ENCODE peak calls at places on chromosomes 3 and 15, in four cellular contexts. One of them, this sample, is unnamed.

GRCh38 chr3:112358311-112358780 is 25.4 kb downstream of the CD200 start:
- DNase-seq in kidney: no peak
- DNase-seq in brain microvascular endothelial cell: no peak
- DNase-seq in fibroblast of lung: no peak
- DNase-seq in this sample: no peak

GRCh38 chr3:69739204-69740102 is at the start of gene MITF:
- DNase-seq in brain microvascular endothelial cell: peak
- DNase-seq in kidney: peak
- DNase-seq in fibroblast of lung: peak
- DNase-seq in this sample: peak

GRCh38 chr3:148211725-148212124 is 486.0 kb upstream of the AGTR1 start:
- DNase-seq in fibroblast of lung: peak
- DNase-seq in brain microvascular endothelial cell: peak
- DNase-seq in kidney: no peak
- DNase-seq in this sample: no peak

GRCh38 chr3:15822281-15822680 is 24.5 kb upstream of the ANKRD28 start:
- DNase-seq in brain microvascular endothelial cell: no peak
- DNase-seq in kidney: no peak
- DNase-seq in fibroblast of lung: no peak
- DNase-seq in this sample: no peak

GRCh38 chr15:64232400-64232799 is 69.6 kb upstream of the PPIB start:
- DNase-seq in brain microvascular endothelial cell: peak
- DNase-seq in fibroblast of lung: peak
- DNase-seq in kidney: no peak
- DNase-seq in this sample: no peak

GRCh38 chr3:147113293-147114045 is 292.9 kb downstream of the ZIC4 start:
- DNase-seq in kidney: no peak
- DNase-seq in fibroblast of lung: peak
- DNase-seq in brain microvascular endothelial cell: peak
- DNase-seq in this sample: no peak

GRCh38 chr3:18998069-18998468 is 150.2 kb upstream of the KCNH8 start:
- DNase-seq in kidney: no peak
- DNase-seq in fibroblast of lung: no peak
- DNase-seq in brain microvascular endothelial cell: no peak
- DNase-seq in this sample: no peak

GRCh38 chr15:31360843-31361763 is 34.5 kb downstream of the KLF13 start:
- DNase-seq in brain microvascular endothelial cell: no peak
- DNase-seq in kidney: no peak
- DNase-seq in fibroblast of lung: no peak
- DNase-seq in this sample: peak

GRCh38 chr3:115836944-115837343 is 213.6 kb downstream of the GAP43 start:
- DNase-seq in brain microvascular endothelial cell: no peak
- DNase-seq in fibroblast of lung: peak
- DNase-seq in kidney: no peak
- DNase-seq in this sample: no peak

GRCh38 chr15:52284164-52284563 is 11.4 kb downstream of the MYO5C start:
- DNase-seq in brain microvascular endothelial cell: peak
- DNase-seq in fibroblast of lung: peak
- DNase-seq in kidney: no peak
- DNase-seq in this sample: no peak

GRCh38 chr3:29537889-29538609 is 257.2 kb downstream of the RBMS3 start:
- DNase-seq in brain microvascular endothelial cell: no peak
- DNase-seq in kidney: no peak
- DNase-seq in fibroblast of lung: no peak
- DNase-seq in this sample: no peak

GRCh38 chr3:46675426-46675825 is 18.1 kb downstream of the ALS2CL start:
- DNase-seq in fibroblast of lung: no peak
- DNase-seq in kidney: peak
- DNase-seq in brain microvascular endothelial cell: no peak
- DNase-seq in this sample: peak

GRCh38 chr3:46673151-46674030 is 20.1 kb downstream of the ALS2CL start:
- DNase-seq in brain microvascular endothelial cell: no peak
- DNase-seq in fibroblast of lung: no peak
- DNase-seq in kidney: peak
- DNase-seq in this sample: peak

GRCh38 chr3:46675843-46676567 is 17.5 kb downstream of the ALS2CL start:
- DNase-seq in brain microvascular endothelial cell: no peak
- DNase-seq in kidney: peak
- DNase-seq in fibroblast of lung: peak
- DNase-seq in this sample: peak

GRCh38 chr3:46672349-46672695 is 21.2 kb downstream of the ALS2CL start:
- DNase-seq in kidney: no peak
- DNase-seq in fibroblast of lung: no peak
- DNase-seq in brain microvascular endothelial cell: no peak
- DNase-seq in this sample: no peak

GRCh38 chr3:46674031-46674592 is 19.4 kb downstream of the ALS2CL start:
- DNase-seq in kidney: peak
- DNase-seq in brain microvascular endothelial cell: no peak
- DNase-seq in fibroblast of lung: no peak
- DNase-seq in this sample: peak
- TF ChIP-seq CTCF in kidney: no peak
- TF ChIP-seq CTCF in brain microvascular endothelial cell: peak
- TF ChIP-seq CTCF in fibroblast of lung: no peak
- TF ChIP-seq CTCF in this sample: peak

GRCh38 chr3:142929890-142930289 is 33.6 kb downstream of the PAQR9 start:
- DNase-seq in kidney: no peak
- DNase-seq in brain microvascular endothelial cell: no peak
- DNase-seq in fibroblast of lung: no peak
- DNase-seq in this sample: no peak

GRCh38 chr3:142934128-142934896 is 29.2 kb downstream of the PAQR9 start:
- DNase-seq in fibroblast of lung: no peak
- DNase-seq in brain microvascular endothelial cell: no peak
- DNase-seq in kidney: no peak
- DNase-seq in this sample: no peak

GRCh38 chr3:142929109-142929508 is 34.4 kb downstream of the PAQR9 start:
- DNase-seq in fibroblast of lung: peak
- DNase-seq in kidney: no peak
- DNase-seq in brain microvascular endothelial cell: peak
- DNase-seq in this sample: no peak

GRCh38 chr3:142930510-142930909 is 33.0 kb downstream of the PAQR9 start:
- DNase-seq in brain microvascular endothelial cell: no peak
- DNase-seq in fibroblast of lung: peak
- DNase-seq in kidney: no peak
- DNase-seq in this sample: no peak

GRCh38 chr3:142931222-142931621 is 32.3 kb downstream of the PAQR9 start:
- DNase-seq in fibroblast of lung: no peak
- DNase-seq in kidney: no peak
- DNase-seq in brain microvascular endothelial cell: no peak
- DNase-seq in this sample: no peak
- TF ChIP-seq CTCF in fibroblast of lung: no peak
- TF ChIP-seq CTCF in kidney: no peak
- TF ChIP-seq CTCF in brain microvascular endothelial cell: peak
- TF ChIP-seq CTCF in this sample: peak

DNA sequence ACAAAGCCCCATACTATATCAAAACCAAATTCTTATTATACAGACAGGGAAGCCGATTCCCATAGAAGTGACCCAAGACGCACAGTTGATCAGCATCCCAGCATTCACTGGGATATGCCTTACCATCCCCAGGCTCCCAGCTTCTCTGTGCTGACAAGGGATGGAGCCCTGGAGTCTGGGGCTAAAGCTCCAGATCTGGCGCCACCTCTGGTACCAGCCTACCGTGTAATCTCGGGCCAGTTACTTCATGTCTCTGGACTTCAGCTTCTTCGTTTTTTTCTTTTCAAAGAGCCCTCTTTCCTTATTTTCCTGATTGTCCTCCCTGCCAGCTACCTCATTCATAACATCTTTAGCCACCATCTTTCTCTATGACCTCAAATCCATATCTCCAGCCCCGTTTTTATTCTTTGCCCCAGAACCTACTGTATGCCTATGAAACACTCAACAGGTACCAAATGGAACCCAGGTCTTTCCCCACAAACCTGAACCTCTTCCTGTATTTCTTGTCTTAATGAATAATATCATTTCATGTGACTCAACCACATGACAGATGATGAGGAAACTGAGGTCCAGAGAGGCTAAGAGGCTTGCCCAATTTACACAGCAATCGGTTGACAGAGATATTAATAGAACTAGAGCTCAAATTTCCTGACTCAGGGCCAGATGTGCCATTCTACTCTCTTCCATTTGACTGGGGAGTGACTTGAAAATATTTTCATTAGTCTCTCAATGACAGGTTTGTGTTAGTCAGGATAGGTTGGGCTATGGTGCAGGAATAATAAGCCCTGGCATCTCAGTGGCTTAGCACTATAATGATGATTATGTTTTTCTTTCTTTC is 85.4 kb upstream of the TLE3 start:
- DNase-seq in kidney: no peak
- DNase-seq in brain microvascular endothelial cell: no peak
- DNase-seq in fibroblast of lung: no peak
- DNase-seq in this sample: no peak
- TF ChIP-seq CTCF in kidney: no peak
- TF ChIP-seq CTCF in brain microvascular endothelial cell: no peak
- TF ChIP-seq CTCF in fibroblast of lung: no peak
- TF ChIP-seq CTCF in this sample: no peak

GRCh38 chr15:49494842-49495241 is 71.8 kb downstream of the FGF7 start:
- DNase-seq in brain microvascular endothelial cell: no peak
- DNase-seq in kidney: no peak
- DNase-seq in fibroblast of lung: no peak
- DNase-seq in this sample: no peak
- TF ChIP-seq CTCF in brain microvascular endothelial cell: no peak
- TF ChIP-seq CTCF in kidney: no peak
- TF ChIP-seq CTCF in fibroblast of lung: no peak
- TF ChIP-seq CTCF in this sample: no peak

DNA sequence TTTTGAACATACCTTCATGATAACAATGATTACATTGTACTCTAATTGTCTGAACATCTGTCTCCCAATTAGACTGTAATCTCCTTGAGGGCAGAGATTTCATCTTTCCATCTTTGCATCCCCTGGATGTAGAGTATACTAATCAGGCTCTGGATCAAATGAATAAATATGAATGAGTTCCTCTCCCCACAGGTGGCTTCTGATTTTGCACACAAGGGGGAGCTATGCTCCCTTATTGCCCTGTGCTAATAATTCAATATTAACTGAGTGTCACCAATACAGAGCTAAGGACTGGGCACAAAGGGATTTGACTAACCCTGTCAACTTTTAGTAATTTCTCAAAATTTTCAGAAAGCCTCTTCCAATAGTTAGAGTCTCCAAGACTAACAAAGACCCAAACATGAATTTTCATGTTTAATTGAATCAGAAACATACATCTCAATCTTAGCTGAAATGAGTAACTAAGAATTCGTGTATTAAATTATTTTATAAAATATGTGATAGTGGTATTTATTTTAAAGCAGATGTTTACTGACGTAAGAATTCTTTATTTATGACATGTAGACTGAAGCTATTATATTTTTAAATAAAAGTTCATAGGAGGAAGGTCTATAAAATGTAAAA is 3.0 kb downstream of the DUOXA1 start:
- DNase-seq in kidney: no peak
- DNase-seq in fibroblast of lung: peak
- DNase-seq in brain microvascular endothelial cell: peak
- DNase-seq in this sample: no peak
- TF ChIP-seq CTCF in kidney: peak
- TF ChIP-seq CTCF in fibroblast of lung: peak
- TF ChIP-seq CTCF in brain microvascular endothelial cell: peak
- TF ChIP-seq CTCF in this sample: peak

GRCh38 chr3:156787015-156787414 is 39.1 kb upstream of the LEKR1 start:
- DNase-seq in fibroblast of lung: no peak
- DNase-seq in kidney: no peak
- DNase-seq in brain microvascular endothelial cell: no peak
- DNase-seq in this sample: no peak

GRCh38 chr3:156792114-156792513 is 34.0 kb upstream of the LEKR1 start:
- DNase-seq in kidney: no peak
- DNase-seq in brain microvascular endothelial cell: no peak
- DNase-seq in fibroblast of lung: no peak
- DNase-seq in this sample: no peak

GRCh38 chr3:156788846-156789245 is 37.3 kb upstream of the LEKR1 start:
- DNase-seq in kidney: no peak
- DNase-seq in fibroblast of lung: no peak
- DNase-seq in brain microvascular endothelial cell: no peak
- DNase-seq in this sample: no peak

GRCh38 chr3:156790141-156790540 is 36.0 kb upstream of the LEKR1 start:
- DNase-seq in fibroblast of lung: no peak
- DNase-seq in brain microvascular endothelial cell: no peak
- DNase-seq in kidney: no peak
- DNase-seq in this sample: no peak

DNA sequence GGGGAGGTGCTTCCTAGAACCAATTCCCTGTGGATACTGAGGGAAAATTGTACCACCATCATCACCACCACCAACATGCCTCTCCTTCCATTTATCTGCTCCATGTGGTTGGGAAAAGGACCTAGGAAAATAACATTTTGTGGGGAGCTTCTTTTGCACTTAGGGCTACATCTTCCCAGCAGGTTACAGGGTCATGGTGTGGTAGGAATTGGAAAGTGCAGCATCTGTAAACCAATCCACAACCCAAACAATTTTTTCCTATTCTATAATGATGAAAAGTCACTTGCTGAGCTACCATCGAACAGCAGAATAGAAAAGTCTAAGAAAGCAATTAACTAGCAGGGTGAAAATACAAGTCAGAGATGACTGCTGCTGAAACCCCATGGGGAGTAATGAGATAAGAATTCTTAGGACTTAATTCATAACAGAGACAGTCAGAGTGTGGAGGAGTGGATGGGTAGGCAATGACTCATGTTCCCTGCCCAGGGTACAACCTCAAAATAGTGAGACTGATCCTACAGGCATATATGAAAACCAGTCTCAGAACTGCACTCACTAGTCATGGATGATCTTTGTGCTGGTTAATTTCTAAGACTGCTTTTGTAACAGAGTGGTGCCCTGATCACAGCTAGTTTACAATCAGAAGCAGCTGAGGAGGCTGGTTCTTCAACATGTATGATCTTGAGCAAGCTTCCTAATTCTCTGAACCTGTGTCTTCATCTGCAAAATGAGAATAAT is 38.1 kb upstream of the LEKR1 start:
- DNase-seq in kidney: no peak
- DNase-seq in fibroblast of lung: peak
- DNase-seq in brain microvascular endothelial cell: peak
- DNase-seq in this sample: no peak
- TF ChIP-seq CTCF in kidney: no peak
- TF ChIP-seq CTCF in fibroblast of lung: no peak
- TF ChIP-seq CTCF in brain microvascular endothelial cell: no peak
- TF ChIP-seq CTCF in this sample: no peak

DNA sequence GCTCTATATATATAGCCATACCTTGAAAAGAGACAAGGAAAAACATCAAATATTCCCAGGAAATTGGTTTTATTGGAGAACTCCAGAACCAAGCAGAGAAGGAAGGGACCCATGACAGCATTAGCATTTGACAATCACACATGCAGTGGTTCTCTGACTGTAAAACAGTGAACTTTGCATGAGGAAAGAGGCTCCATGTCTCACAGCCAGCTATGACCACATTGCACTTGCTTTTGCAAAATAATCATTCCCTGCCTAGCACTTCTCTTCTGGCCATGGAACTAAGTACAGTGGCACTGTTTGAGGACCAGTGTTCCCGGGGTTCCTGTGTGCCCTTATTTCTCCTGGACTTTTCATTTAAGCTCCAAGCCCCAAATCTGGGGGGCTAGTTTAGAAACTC is 85.5 kb downstream of the TGFBR2 start:
- DNase-seq in kidney: no peak
- DNase-seq in brain microvascular endothelial cell: no peak
- DNase-seq in fibroblast of lung: no peak
- DNase-seq in this sample: no peak
- TF ChIP-seq CTCF in kidney: no peak
- TF ChIP-seq CTCF in brain microvascular endothelial cell: no peak
- TF ChIP-seq CTCF in fibroblast of lung: no peak
- TF ChIP-seq CTCF in this sample: no peak

This sample was measured in CD14-positive monocyte.